ENCODE peak calls at places on chromosome 4, in eight cellular contexts. E is SK-N-SH; P is CD4-positive, alpha-beta T cell; W is spleen; V is epithelial cell of proximal tubule; Y is WTC11; F is tibial artery; M is adrenal gland. S is an unnamed sample.

GRCh38 chr4:52051213-52051614 is at the start of gene SPATA18:
- DNase-seq in V (no peak), W (peak), M (peak), F (no peak), E (peak), Y (peak), P (no peak), S (peak)

GRCh38 chr4:181677203-181677602 is 566.0 kb upstream of the TENM3 start:
- DNase-seq in E (no peak), W (no peak), Y (no peak), F (no peak), M (no peak), V (no peak), P (no peak), S (no peak)

GRCh38 chr4:84582988-84583870 is at the start of gene CDS1:
- DNase-seq in F (no peak), W (peak), Y (peak), P (no peak), E (peak), V (no peak), M (peak), S (peak)

GRCh38 chr4:67320645-67321044 is 224.7 kb downstream of the CENPC start:
- DNase-seq in W (no peak), F (no peak), P (no peak), M (no peak), E (no peak), Y (no peak), V (no peak), S (no peak)

GRCh38 chr4:108885211-108885610 is 122.4 kb upstream of the ETNPPL start:
- DNase-seq in P (no peak), V (no peak), W (no peak), E (no peak), Y (no peak), M (no peak), F (no peak), S (no peak)

GRCh38 chr4:111847256-111848108 is 297.8 kb upstream of the FAM241A start:
- DNase-seq in P (no peak), V (no peak), F (no peak), Y (no peak), M (no peak), E (no peak), W (no peak), S (no peak)

GRCh38 chr4:94559351-94559806 is 107.6 kb downstream of the PDLIM5 start:
- DNase-seq in V (no peak), F (no peak), P (no peak), E (no peak), M (no peak), W (no peak), Y (no peak), S (no peak)

GRCh38 chr4:97691111-97691605 is 452.1 kb downstream of the STPG2 start:
- DNase-seq in F (no peak), M (no peak), E (no peak), Y (no peak), V (no peak), W (no peak), P (no peak), S (no peak)

GRCh38 chr4:143587703-143588102 is 74.2 kb downstream of the SMARCA5 start:
- DNase-seq in M (no peak), F (no peak), V (no peak), Y (no peak), P (no peak), E (no peak), W (no peak), S (no peak)

GRCh38 chr4:77010841-77011354 is 61.3 kb downstream of the SEPTIN11 start:
- DNase-seq in P (no peak), M (no peak), V (no peak), Y (no peak), W (no peak), F (no peak), E (no peak), S (no peak)

GRCh38 chr4:154464654-154465053 is 26.9 kb downstream of the DCHS2 start:
- DNase-seq in V (no peak), E (no peak), F (no peak), Y (no peak), P (no peak), M (no peak), W (no peak), S (no peak)

GRCh38 chr4:107391630-107392028 is 328.4 kb downstream of the PAPSS1 start:
- DNase-seq in P (no peak), Y (no peak), W (no peak), V (no peak), M (no peak), F (no peak), E (no peak), S (no peak)

GRCh38 chr4:184114431-184114830 is 103.2 kb downstream of the ENPP6 start:
- DNase-seq in P (no peak), V (no peak), E (no peak), Y (no peak), F (no peak), M (no peak), W (no peak), S (no peak)

GRCh38 chr4:157265281-157265680 is 44.8 kb downstream of the GRIA2 start:
- DNase-seq in M (no peak), F (no peak), E (no peak), W (no peak), P (no peak), V (no peak), Y (peak), S (no peak)

GRCh38 chr4:24240655-24241054 is 343.7 kb downstream of the DHX15 start:
- DNase-seq in V (no peak), E (no peak), W (no peak), F (no peak), P (no peak), M (no peak), Y (no peak), S (no peak)

GRCh38 chr4:54840992-54841768 is 183.4 kb downstream of the KIT start:
- DNase-seq in W (no peak), Y (no peak), P (no peak), V (no peak), M (no peak), F (no peak), E (peak), S (no peak)

GRCh38 chr4:184383497-184384055 is 90.8 kb downstream of the IRF2 start:
- DNase-seq in F (peak), P (no peak), V (peak), Y (no peak), W (no peak), M (peak), E (no peak), S (no peak)

GRCh38 chr4:47840291-47840690 is 2.4 kb upstream of the CORIN start:
- DNase-seq in F (no peak), W (no peak), Y (no peak), E (no peak), V (no peak), M (no peak), P (no peak), S (no peak)

GRCh38 chr4:87530868-87531267 is 1.7 kb upstream of the SPARCL1 start:
- DNase-seq in E (no peak), F (peak), Y (no peak), V (no peak), W (no peak), P (no peak), M (peak), S (no peak)

GRCh38 chr4:13860126-13860525 is 232.6 kb upstream of the BOD1L1 start:
- DNase-seq in F (no peak), E (peak), P (no peak), Y (peak), M (no peak), V (no peak), W (no peak), S (no peak)
- TF ChIP-seq CTCF in F (no peak), E (no peak), P (no peak), Y (peak), M (no peak), V (peak), W (no peak), S (no peak)

GRCh38 chr4:99998062-99998880 is 48.2 kb upstream of the H2AZ1 start:
- DNase-seq in Y (no peak), E (peak), F (no peak), P (no peak), V (no peak), M (no peak), W (no peak), S (no peak)
- TF ChIP-seq CTCF in Y (no peak), E (peak), F (peak), P (peak), V (peak), M (peak), W (no peak), S (no peak)

GRCh38 chr4:103052779-103053178 is 23.8 kb downstream of the SLC9B2 start:
- DNase-seq in E (peak), F (no peak), P (no peak), W (no peak), Y (no peak), V (no peak), M (no peak), S (no peak)
- TF ChIP-seq CTCF in E (no peak), F (no peak), P (no peak), W (no peak), Y (no peak), V (no peak), M (no peak), S (no peak)

DNA sequence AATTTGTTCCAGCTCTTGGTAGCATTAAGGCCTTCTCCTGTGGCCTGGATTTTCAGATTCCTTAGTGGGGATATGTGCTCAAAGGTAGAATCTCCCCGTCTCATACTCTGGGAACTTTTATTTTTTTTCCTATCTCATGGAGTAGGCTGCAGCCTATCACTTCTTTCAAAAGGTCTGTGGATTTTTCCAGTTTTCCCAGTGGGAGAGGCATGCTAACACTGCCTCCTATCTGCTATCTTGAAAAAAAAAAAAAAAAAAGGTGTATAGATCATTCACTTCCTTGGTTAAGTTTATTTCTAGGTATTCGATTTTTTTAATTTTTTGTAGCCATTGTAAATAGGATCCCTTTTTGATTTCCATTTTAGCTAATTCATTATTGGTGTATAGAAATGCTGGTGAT is 67.1 kb downstream of the IL15 start:
- DNase-seq in E (no peak), F (no peak), W (no peak), Y (no peak), M (no peak), P (no peak), V (no peak), S (no peak)
- TF ChIP-seq CTCF in E (no peak), F (no peak), W (no peak), Y (no peak), M (no peak), P (no peak), V (peak), S (no peak)

DNA sequence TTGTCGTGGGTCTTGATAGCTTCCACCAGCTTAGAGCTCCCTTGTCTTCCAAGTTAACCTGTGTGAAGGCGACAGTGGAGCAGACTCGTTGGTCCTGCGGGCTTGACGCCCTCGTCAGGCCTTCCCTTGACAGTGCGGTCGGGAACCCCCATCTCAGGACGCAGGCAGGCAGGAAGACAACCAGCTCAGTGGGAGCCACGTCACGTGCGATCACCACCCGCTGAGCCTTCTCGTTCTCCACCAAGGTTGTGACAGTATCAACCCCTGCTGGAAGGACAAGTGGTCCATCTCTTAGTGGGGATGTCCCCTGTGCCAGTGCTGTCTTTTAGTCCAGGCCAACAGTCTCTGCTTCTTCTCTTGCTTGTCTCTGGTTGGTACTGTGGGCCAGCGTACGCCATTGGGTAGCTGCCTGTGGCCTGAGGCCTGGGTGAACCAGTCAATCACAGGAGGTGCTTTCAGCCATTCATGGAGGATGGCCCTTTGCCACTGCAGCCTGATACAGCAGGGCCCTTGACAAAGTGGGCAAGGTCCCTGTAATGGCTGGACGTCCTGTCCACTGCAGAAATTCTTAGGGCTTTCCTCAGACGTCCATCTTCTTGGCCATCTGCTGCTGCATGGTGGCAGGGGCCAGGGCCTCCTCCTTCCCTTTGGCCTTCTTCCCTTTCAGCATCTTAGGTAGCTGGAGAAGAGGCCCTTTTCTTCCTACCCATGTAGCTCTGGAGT is 31.4 kb downstream of the RGS12 start:
- DNase-seq in V (no peak), E (no peak), Y (peak), P (no peak), M (no peak), W (no peak), F (no peak), S (peak)
- TF ChIP-seq CTCF in V (no peak), E (no peak), Y (no peak), P (no peak), M (no peak), W (no peak), F (no peak), S (no peak)

GRCh38 chr4:69025191-69025998 is 70.9 kb upstream of the UGT2B7 start:
- DNase-seq in F (no peak), M (no peak), W (peak), P (no peak), V (no peak), E (no peak), Y (peak), S (no peak)
- TF ChIP-seq CTCF in F (no peak), M (no peak), W (no peak), P (no peak), V (peak), E (peak), Y (peak), S (peak)

DNA sequence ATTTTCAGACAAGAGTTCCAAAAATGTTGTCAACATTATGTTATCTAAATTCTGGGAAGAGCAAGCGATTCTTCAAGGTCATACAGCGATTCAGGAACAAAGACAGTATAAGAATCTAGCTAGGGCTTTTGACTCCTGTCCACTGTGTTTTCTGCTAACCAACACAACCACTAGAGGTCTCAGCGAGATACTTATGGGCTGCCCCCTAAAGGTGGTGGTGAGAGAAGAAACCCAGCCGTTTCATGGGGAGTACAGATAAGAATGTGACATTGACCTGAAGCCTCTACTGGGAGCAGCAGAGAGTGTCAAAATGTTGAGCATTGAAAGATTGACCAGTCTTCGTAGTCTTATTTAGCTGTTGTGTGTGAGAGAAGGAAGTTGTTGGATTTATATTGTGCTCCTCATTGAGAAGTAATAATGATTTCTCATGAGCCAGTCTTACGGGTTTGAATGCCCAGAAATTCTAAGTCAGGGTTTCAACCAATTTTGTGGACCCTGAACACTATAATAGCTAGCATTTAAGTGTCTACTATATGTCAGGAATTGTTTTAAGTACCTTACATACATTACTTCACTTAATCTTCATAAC is 168.3 kb downstream of the SPRY1 start:
- DNase-seq in F (peak), E (peak), M (peak), Y (peak), P (peak), V (peak), W (no peak), S (no peak)
- TF ChIP-seq CTCF in F (peak), E (peak), M (peak), Y (peak), P (peak), V (peak), W (no peak), S (peak)

DNA sequence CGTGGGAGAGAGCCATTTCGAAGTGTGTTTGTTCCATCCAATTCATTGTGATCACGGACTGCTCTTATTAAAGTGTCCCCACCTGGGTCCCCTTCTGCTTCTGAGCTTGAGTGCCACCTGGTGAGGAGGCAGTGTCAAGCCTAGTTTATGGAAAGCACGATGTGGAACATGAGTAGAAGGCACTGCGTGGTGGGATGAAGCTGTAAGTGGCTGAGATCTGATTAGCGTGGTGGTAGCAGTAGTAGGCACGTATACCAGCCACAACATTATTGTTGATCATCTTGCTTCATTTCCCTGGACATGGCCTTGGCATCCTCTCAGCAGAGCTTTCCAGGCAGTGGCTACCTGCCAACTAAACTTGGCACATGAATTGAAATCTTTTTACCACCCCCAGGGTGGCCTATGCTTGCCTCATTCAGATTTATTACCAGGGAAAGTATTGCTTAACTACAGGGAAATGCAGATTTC is 46.4 kb downstream of the GPAT3 start:
- DNase-seq in P (no peak), V (peak), Y (no peak), W (no peak), M (peak), F (no peak), E (no peak), S (no peak)
- TF ChIP-seq CTCF in P (no peak), V (peak), Y (no peak), W (no peak), M (no peak), F (no peak), E (no peak), S (no peak)